ENCODE peak calls at places on chromosomes 1 and 21, in six cellular contexts. S is uterus, M is aorta, F is MM.1S, T is H9, N is fibroblast of lung. D is an unnamed sample.

GRCh38 chr21:15722591-15723324 is 7.0 kb upstream of the USP25 start:
- DNase-seq in S (no peak), M (no peak), F (no peak), T (peak; percentile 48), N (no peak), D (no peak)

GRCh38 chr1:40650075-40650474 is 15.4 kb downstream of the RIMS3 start:
- DNase-seq in S (no peak), M (no peak), F (no peak), T (peak; percentile 78), N (no peak), D (no peak)

GRCh38 chr1:53982034-53982761 is 35.8 kb downstream of the LDLRAD1 start:
- DNase-seq in S (peak; percentile 42), M (peak; percentile 62), F (no peak), T (peak; percentile 84), N (peak; percentile 52), D (no peak)

GRCh38 chr1:59967141-59967697 is 40.6 kb upstream of the CYP2J2 start:
- DNase-seq in S (no peak), M (no peak), F (no peak), T (no peak), N (peak; percentile 73), D (no peak)

GRCh38 chr1:34612091-34612631 is 142.7 kb upstream of the GJB5 start:
- DNase-seq in S (no peak), M (no peak), F (no peak), T (no peak), N (no peak), D (no peak)

GRCh38 chr1:78292361-78292760 is 198.4 kb upstream of the PTGFR start:
- DNase-seq in S (no peak), M (no peak), F (no peak), T (no peak), N (no peak), D (no peak)

GRCh38 chr21:38945536-38946245 is 140.0 kb downstream of the ETS2 start:
- DNase-seq in S (no peak), M (no peak), F (no peak), T (peak; percentile 41), N (peak; percentile 38), D (no peak)

GRCh38 chr1:98749152-98749756 is 87.7 kb downstream of the SNX7 start:
- DNase-seq in S (no peak), M (no peak), F (peak; percentile 29), T (no peak), N (peak; percentile 7), D (no peak)

GRCh38 chr1:119387858-119388257 is 19.3 kb downstream of the HAO2 start:
- DNase-seq in S (no peak), M (no peak), F (no peak), T (peak; percentile 35), N (no peak), D (no peak)

GRCh38 chr1:178021955-178022354 is 52.1 kb upstream of the SEC16B start:
- DNase-seq in S (no peak), M (no peak), F (no peak), T (no peak), N (no peak), D (no peak)

GRCh38 chr1:15005116-15005515 is 148.4 kb upstream of the TMEM51 start:
- DNase-seq in S (no peak), M (no peak), F (no peak), T (no peak), N (peak; percentile 37), D (no peak)

GRCh38 chr1:18182518-18183160 is 75.0 kb downstream of the IGSF21 start:
- DNase-seq in S (no peak), M (peak; percentile 81), F (no peak), T (peak; percentile 49), N (no peak), D (no peak)

GRCh38 chr1:161172776-161173376 is 4.4 kb downstream of the B4GALT3 start:
- DNase-seq in S (no peak), M (peak; percentile 45), F (no peak), T (no peak), N (peak; percentile 76), D (no peak)

GRCh38 chr1:72178266-72178665 is 104.1 kb downstream of the NEGR1 start:
- DNase-seq in S (no peak), M (no peak), F (no peak), T (no peak), N (peak; percentile 52), D (no peak)

GRCh38 chr1:13616234-13616633 is 32.6 kb downstream of the PDPN start:
- DNase-seq in S (no peak), M (no peak), F (no peak), T (no peak), N (no peak), D (no peak)

DNA sequence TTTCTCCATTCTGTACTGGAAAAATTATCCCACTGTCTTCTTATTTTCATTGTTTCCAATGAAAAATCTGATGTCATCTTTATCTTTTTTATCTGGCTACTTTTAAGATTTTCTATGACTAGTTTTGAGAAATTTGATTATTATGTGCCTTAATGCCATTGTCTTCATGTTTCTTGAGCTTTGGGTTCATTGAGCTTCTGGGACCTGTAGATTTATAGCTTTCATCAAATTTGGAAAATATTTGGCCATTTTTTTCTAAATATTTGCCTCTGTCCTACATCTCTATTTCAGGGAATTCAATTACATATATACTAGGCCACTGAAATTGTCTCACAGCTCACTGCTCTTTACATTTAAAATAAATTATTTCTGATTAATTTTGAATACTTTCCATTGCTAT is 38.7 kb upstream of the KCNH1 start:
- DNase-seq in S (no peak), M (no peak), F (no peak), T (no peak), N (no peak), D (no peak)
- H3K9me3 ChIP-seq in S (no peaks in the 10 kb centered on the region), M (peaks cover 5% of the 10 kb centered on the region), F (no peaks in the 10 kb centered on the region), T (peaks cover 15% of the 10 kb centered on the region), N (no peaks in the 10 kb centered on the region), D (peaks cover 7% of the 10 kb centered on the region)

GRCh38 chr1:151158751-151159251 is 2.4 kb downstream of the TNFAIP8L2 start:
- DNase-seq in S (no peak), M (no peak), F (no peak), T (no peak), N (no peak), D (no peak)
- H3K4me1 ChIP-seq in S (no peaks in the 10 kb centered on the region), M (no peaks in the 10 kb centered on the region), F (no peaks in the 10 kb centered on the region), T (no peaks in the 10 kb centered on the region), N (no peaks in the 10 kb centered on the region), D (peaks cover 3% of the 10 kb centered on the region)

GRCh38 chr1:152626688-152627087 is 3.8 kb upstream of the LCE3A start:
- DNase-seq in S (no peak), M (no peak), F (no peak), T (no peak), N (no peak), D (peak; percentile 9)

DNA sequence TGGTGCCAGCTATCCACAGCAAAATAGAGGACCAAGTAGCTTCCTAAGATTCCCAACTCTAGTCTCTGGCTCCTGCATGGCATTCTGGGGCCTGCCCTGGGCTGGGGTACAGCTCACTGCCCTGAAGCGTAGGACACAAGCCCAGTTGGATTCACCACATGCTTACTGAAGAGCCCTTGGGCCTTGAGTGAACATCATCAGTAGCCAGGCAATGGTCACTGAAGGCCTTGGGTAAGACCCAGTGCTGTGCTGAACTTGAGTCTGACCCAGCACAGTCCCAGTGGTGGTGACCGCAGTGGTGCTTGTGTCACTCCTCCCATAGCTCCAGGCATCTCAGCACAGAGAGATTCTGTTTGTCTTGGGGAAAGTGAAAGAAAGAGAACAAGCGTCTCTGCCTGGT is 7.7 kb upstream of the LCE3A start:
- DNase-seq in S (no peak), M (no peak), F (no peak), T (no peak), N (no peak), D (no peak)
- H3K9me3 ChIP-seq in S (no peaks in the 10 kb centered on the region), M (peaks cover 7% of the 10 kb centered on the region), F (no peaks in the 10 kb centered on the region), T (peaks cover 88% of the 10 kb centered on the region), N (no peaks in the 10 kb centered on the region), D (no peaks in the 10 kb centered on the region)

GRCh38 chr1:55632906-55633305 is 417.7 kb upstream of the USP24 start:
- DNase-seq in S (no peak), M (no peak), F (no peak), T (no peak), N (peak; percentile 22), D (no peak)
- H3K4me1 ChIP-seq in S (no peaks in the 10 kb centered on the region), M (peaks cover 16% of the 10 kb centered on the region), F (no peaks in the 10 kb centered on the region), T (peaks cover 5% of the 10 kb centered on the region), N (peaks cover 19% of the 10 kb centered on the region), D (peaks cover 12% of the 10 kb centered on the region)

DNA sequence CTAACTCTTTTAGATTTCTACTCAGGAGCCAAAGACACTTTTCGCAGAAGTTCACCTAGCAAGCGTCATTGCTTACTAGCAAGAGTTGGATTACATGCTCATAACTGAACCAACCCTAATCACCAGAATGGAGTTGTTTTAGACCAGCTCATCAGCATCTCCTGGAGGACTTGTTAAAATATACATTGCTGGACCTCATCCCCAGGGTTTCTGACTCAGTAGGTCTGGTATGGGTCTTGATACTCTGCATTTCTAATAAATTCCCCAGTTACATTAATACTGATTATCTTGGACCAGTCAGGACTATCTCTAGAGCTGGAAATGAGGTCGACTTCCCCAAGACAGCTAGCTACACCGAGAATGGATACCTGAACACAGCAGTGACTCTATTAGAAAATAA is 9.7 kb upstream of the PRDX6 start:
- DNase-seq in S (no peak), M (no peak), F (no peak), T (no peak), N (peak; percentile 65), D (no peak)
- H3K9me3 ChIP-seq in S (no peaks in the 10 kb centered on the region), M (no peaks in the 10 kb centered on the region), F (no peaks in the 10 kb centered on the region), T (peaks cover 8% of the 10 kb centered on the region), N (no peaks in the 10 kb centered on the region), D (peaks cover 5% of the 10 kb centered on the region)

GRCh38 chr1:8021676-8022266 is 4.3 kb downstream of the ERRFI1 start:
- DNase-seq in S (no peak), M (no peak), F (no peak), T (no peak), N (peak; percentile 38), D (no peak)

GRCh38 chr1:8023995-8024313 is 2.2 kb downstream of the ERRFI1 start:
- DNase-seq in S (no peak), M (no peak), F (no peak), T (no peak), N (no peak), D (no peak)

GRCh38 chr1:8024329-8024728 is 1.8 kb downstream of the ERRFI1 start:
- DNase-seq in S (no peak), M (no peak), F (no peak), T (no peak), N (peak; percentile 8), D (no peak)

GRCh38 chr1:8022395-8023286 is 3.5 kb downstream of the ERRFI1 start:
- DNase-seq in S (no peak), M (no peak), F (no peak), T (no peak), N (peak; percentile 6), D (no peak)

GRCh38 chr1:8023287-8023994 is 2.7 kb downstream of the ERRFI1 start:
- DNase-seq in S (no peak), M (no peak), F (no peak), T (no peak), N (peak; percentile 9), D (no peak)
- H3K4me1 ChIP-seq in S (no peaks in the 10 kb centered on the region), M (peaks cover 5% of the 10 kb centered on the region), F (no peaks in the 10 kb centered on the region), T (peaks cover 9% of the 10 kb centered on the region), N (peaks cover 17% of the 10 kb centered on the region), D (peaks cover 78% of the 10 kb centered on the region)

DNA sequence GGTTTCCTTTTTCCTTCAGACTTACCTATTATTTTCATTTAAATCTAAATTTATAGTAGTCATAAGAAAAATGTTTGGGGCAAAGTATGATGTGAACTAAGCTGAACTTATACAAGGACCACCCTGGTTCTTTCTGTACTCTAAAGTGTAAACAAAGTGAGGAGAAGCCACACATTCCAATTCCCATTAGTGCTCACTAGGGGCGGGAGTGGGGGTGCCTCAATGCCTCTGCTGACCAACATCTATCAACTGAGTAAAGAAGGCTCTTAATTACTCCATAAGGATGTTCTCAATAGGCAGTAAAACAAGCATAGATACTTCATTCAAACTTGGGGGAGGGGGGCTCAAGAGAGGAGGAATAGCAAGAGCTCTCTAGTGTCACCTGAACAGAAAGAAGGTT is 151.7 kb downstream of the CDC42BPA start:
- DNase-seq in S (no peak), M (no peak), F (no peak), T (no peak), N (no peak), D (no peak)
- H3K9me3 ChIP-seq in S (no peaks in the 10 kb centered on the region), M (no peaks in the 10 kb centered on the region), F (no peaks in the 10 kb centered on the region), T (no peaks in the 10 kb centered on the region), N (no peaks in the 10 kb centered on the region), D (no peaks in the 10 kb centered on the region)

GRCh38 chr1:3545363-3546047 is 65.8 kb downstream of the MEGF6 start:
- DNase-seq in S (no peak), M (no peak), F (no peak), T (no peak), N (no peak), D (no peak)
- H3K4me1 ChIP-seq in S (no peaks in the 10 kb centered on the region), M (no peaks in the 10 kb centered on the region), F (no peaks in the 10 kb centered on the region), T (no peaks in the 10 kb centered on the region), N (peaks cover 23% of the 10 kb centered on the region), D (peaks cover 9% of the 10 kb centered on the region)